ENCODE peak calls at places on chromosomes 1 and 21, in six cellular contexts. E, P, N, J, K and Z are unnamed samples.

GRCh38 chr21:45175326-45176085 is 101.1 kb downstream of the ADARB1 start:
- DNase-seq in E (no peak), P (no peak), N (no peak), J (peak; percentile 13), K (no peak), Z (no peak)

GRCh38 chr1:190475394-190476250 is 2.0 kb downstream of the BRINP3 start:
- DNase-seq in E (no peak), P (no peak), N (peak; percentile 50), J (no peak), K (peak; percentile 22), Z (no peak)

GRCh38 chr1:165903672-165904071 is 76.3 kb downstream of the UCK2 start:
- DNase-seq in E (peak; percentile 19), P (no peak), N (no peak), J (peak; percentile 85), K (peak; percentile 86), Z (no peak)

GRCh38 chr1:151058682-151059341 is 610 bp downstream of the CDC42SE1 start:
- DNase-seq in E (peak; percentile 51), P (no peak), N (peak; percentile 66), J (peak; percentile 52), K (peak; percentile 30), Z (no peak)

GRCh38 chr1:6635910-6636760 is 11.5 kb downstream of the THAP3 start:
- DNase-seq in E (no peak), P (no peak), N (no peak), J (no peak), K (no peak), Z (no peak)

GRCh38 chr1:174244017-174244416 is 84.7 kb downstream of the RABGAP1L start:
- DNase-seq in E (no peak), P (no peak), N (no peak), J (no peak), K (no peak), Z (no peak)

GRCh38 chr1:22317920-22318243 is 133.8 kb upstream of the ZBTB40 start:
- DNase-seq in E (no peak), P (no peak), N (no peak), J (no peak), K (no peak), Z (no peak)

GRCh38 chr1:69553726-69554125 is 14.0 kb upstream of the LRRC7 start:
- DNase-seq in E (no peak), P (no peak), N (no peak), J (no peak), K (no peak), Z (no peak)

GRCh38 chr1:5993553-5994510 is 1.6 kb upstream of the NPHP4 start:
- DNase-seq in E (no peak), P (peak; percentile 47), N (peak; percentile 47), J (no peak), K (no peak), Z (no peak)

GRCh38 chr1:94961582-94961981 is 34.7 kb upstream of the CNN3 start:
- DNase-seq in E (no peak), P (no peak), N (no peak), J (no peak), K (no peak), Z (no peak)

GRCh38 chr1:16143566-16144324 is 12.1 kb downstream of the EPHA2 start:
- DNase-seq in E (peak; percentile 62), P (no peak), N (peak; percentile 88), J (no peak), K (no peak), Z (no peak)

GRCh38 chr1:44316231-44316759 is 38.8 kb downstream of the ERI3 start:
- DNase-seq in E (no peak), P (no peak), N (no peak), J (no peak), K (peak; percentile 28), Z (no peak)

GRCh38 chr1:55582078-55582477 is 366.9 kb upstream of the USP24 start:
- DNase-seq in E (no peak), P (no peak), N (no peak), J (peak; percentile 44), K (no peak), Z (no peak)

GRCh38 chr1:15417365-15417934 is 7.8 kb downstream of the EFHD2 start:
- DNase-seq in E (peak; percentile 86), P (no peak), N (no peak), J (peak; percentile 63), K (peak; percentile 78), Z (no peak)

GRCh38 chr1:25550683-25551310 is 7.4 kb downstream of the LDLRAP1 start:
- DNase-seq in E (no peak), P (no peak), N (no peak), J (no peak), K (peak; percentile 74), Z (no peak)

GRCh38 chr1:19450811-19451564 is 34.4 kb downstream of the CAPZB start:
- DNase-seq in E (peak; percentile 85), P (no peak), N (peak; percentile 12), J (peak; percentile 97), K (peak; percentile 90), Z (peak; percentile 86)

GRCh38 chr1:213370523-213370922 is 319.5 kb downstream of the RPS6KC1 start:
- DNase-seq in E (no peak), P (no peak), N (no peak), J (no peak), K (no peak), Z (no peak)

GRCh38 chr1:153937331-153937730 is 9.2 kb downstream of the DENND4B start:
- DNase-seq in E (no peak), P (no peak), N (peak; percentile 30), J (no peak), K (no peak), Z (no peak)

GRCh38 chr1:167819849-167820683 is 93.9 kb downstream of the ADCY10 start:
- DNase-seq in E (peak; percentile 88), P (peak; percentile 94), N (peak; percentile 93), J (peak; percentile 94), K (peak; percentile 82), Z (peak; percentile 70)

GRCh38 chr1:162835157-162835899 is 25.6 kb downstream of the CCDC190 start:
- DNase-seq in E (no peak), P (no peak), N (no peak), J (no peak), K (no peak), Z (no peak)

GRCh38 chr1:93288558-93288957 is 57.1 kb upstream of the DR1 start:
- DNase-seq in E (no peak), P (no peak), N (no peak), J (peak; percentile 11), K (no peak), Z (no peak)

GRCh38 chr1:3706651-3707297 is 45.5 kb upstream of the CCDC27 start:
- DNase-seq in E (no peak), P (no peak), N (no peak), J (no peak), K (no peak), Z (no peak)

GRCh38 chr1:3705341-3705950 is 46.8 kb upstream of the CCDC27 start:
- DNase-seq in E (no peak), P (no peak), N (no peak), J (no peak), K (no peak), Z (no peak)

GRCh38 chr1:3702528-3702927 is 49.7 kb upstream of the CCDC27 start:
- DNase-seq in E (no peak), P (no peak), N (no peak), J (no peak), K (no peak), Z (no peak)

GRCh38 chr1:3702990-3703728 is 49.1 kb upstream of the CCDC27 start:
- DNase-seq in E (no peak), P (no peak), N (no peak), J (peak; percentile 70), K (no peak), Z (no peak)

GRCh38 chr1:3703786-3704396 is 48.4 kb upstream of the CCDC27 start:
- DNase-seq in E (no peak), P (no peak), N (no peak), J (no peak), K (no peak), Z (no peak)
- H3K27ac ChIP-seq in E (no peak overlapping the region), P (no peak overlapping the region), N (no peak overlapping the region), J (no peak overlapping the region), K (no peak overlapping the region), Z (no peak overlapping the region)

DNA sequence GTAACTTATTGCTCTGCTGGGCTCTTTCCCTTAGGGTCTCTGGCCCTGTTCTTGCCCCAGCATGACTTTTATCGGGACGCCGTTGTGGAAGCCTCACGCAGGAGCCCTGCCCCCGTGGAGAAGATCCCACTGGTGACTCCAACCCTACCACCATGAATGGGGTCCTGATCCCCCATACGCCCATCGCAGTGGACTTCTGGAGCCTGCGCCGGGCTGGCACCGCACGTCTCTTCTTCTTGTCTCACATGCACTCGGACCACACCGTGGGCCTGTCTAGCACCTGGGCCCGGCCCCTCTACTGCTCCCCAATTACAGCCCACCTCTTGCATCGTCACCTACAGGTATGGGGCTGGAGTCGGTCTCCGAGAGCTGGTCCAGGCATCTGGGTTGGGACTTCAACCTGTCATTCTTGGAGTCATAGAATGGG is 322 bp downstream of the DCLRE1B start:
- DNase-seq in E (no peak), P (no peak), N (peak; percentile 70), J (peak; percentile 23), K (no peak), Z (no peak)
- H3K27ac ChIP-seq in E (peak overlapping the region; percentile 28), P (peak overlapping the region; percentile 89), N (peak overlapping the region; percentile 54), J (peak overlapping the region; percentile 52), K (peak overlapping the region; percentile 36), Z (peak overlapping the region; percentile 92)

GRCh38 chr1:234927312-234927967 is 201.2 kb downstream of the TOMM20 start:
- DNase-seq in E (no peak), P (no peak), N (no peak), J (no peak), K (no peak), Z (no peak)
- H3K27ac ChIP-seq in E (no peak overlapping the region), P (no peak overlapping the region), N (no peak overlapping the region), J (no peak overlapping the region), K (no peak overlapping the region), Z (peak overlapping the region; percentile 74)

GRCh38 chr1:212225416-212225815 is 59.8 kb upstream of the PPP2R5A start:
- DNase-seq in E (no peak), P (no peak), N (no peak), J (no peak), K (peak; percentile 28), Z (no peak)
- H3K27ac ChIP-seq in E (no peak overlapping the region), P (no peak overlapping the region), N (no peak overlapping the region), J (no peak overlapping the region), K (no peak overlapping the region), Z (no peak overlapping the region)

GRCh38 chr21:27571706-27572105 is 604.8 kb upstream of the ADAMTS5 start:
- DNase-seq in E (peak; percentile 91), P (no peak), N (no peak), J (peak; percentile 67), K (no peak), Z (no peak)

GRCh38 chr21:27569831-27570230 is 602.9 kb upstream of the ADAMTS5 start:
- DNase-seq in E (no peak), P (no peak), N (no peak), J (peak; percentile 74), K (peak; percentile 4), Z (no peak)

GRCh38 chr21:27566521-27566920 is 599.6 kb upstream of the ADAMTS5 start:
- DNase-seq in E (no peak), P (no peak), N (no peak), J (no peak), K (no peak), Z (no peak)

GRCh38 chr21:27570306-27570868 is 603.5 kb upstream of the ADAMTS5 start:
- DNase-seq in E (peak; percentile 93), P (peak; percentile 76), N (peak; percentile 79), J (peak; percentile 95), K (peak; percentile 39), Z (no peak)

DNA sequence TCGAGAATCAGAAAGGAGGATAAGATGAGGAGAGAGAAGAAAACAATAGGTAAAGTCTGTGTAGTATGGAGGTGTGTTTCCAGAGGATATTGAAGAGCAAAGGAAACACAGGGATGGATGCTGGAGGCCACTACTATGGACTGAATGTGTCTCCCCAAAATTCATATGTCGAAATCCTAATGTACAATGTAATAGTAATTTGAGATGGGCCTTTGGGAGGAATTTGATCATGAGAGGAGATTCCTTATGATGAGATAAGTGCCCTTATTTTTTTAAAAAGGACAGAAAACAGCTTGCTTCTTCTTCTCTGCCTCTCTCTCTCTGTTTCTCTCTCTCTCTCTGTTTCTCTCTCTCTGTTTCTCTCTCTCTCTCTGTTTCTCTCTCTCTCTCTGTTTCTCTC is 602.2 kb upstream of the ADAMTS5 start:
- DNase-seq in E (no peak), P (no peak), N (no peak), J (no peak), K (no peak), Z (no peak)
- H3K27ac ChIP-seq in E (peak overlapping the region; percentile 100), P (no peak overlapping the region), N (no peak overlapping the region), J (peak overlapping the region; percentile 97), K (no peak overlapping the region), Z (no peak overlapping the region)